ENCODE peak calls at places on chromosomes 13 and 19, in ten cellular contexts. One of them, this sample, is unnamed.

GRCh38 chr13:100382787-100383186 is 205.8 kb downstream of the GGACT start:
- DNase-seq in foreskin fibroblast: no peak
- DNase-seq in testis: no peak
- DNase-seq in kidney: no peak
- DNase-seq in fibroblast of the aortic adventitia: peak
- DNase-seq in IMR-90: peak
- DNase-seq in left ventricle myocardium inferior: no peak
- DNase-seq in tibial nerve: no peak
- DNase-seq in sigmoid colon: no peak
- DNase-seq in GM20000: no peak
- DNase-seq in this sample: no peak

GRCh38 chr13:88937381-88937780 is 1266.2 kb downstream of the SLITRK5 start:
- DNase-seq in foreskin fibroblast: no peak
- DNase-seq in testis: no peak
- DNase-seq in kidney: no peak
- DNase-seq in fibroblast of the aortic adventitia: no peak
- DNase-seq in IMR-90: no peak
- DNase-seq in left ventricle myocardium inferior: no peak
- DNase-seq in tibial nerve: no peak
- DNase-seq in sigmoid colon: no peak
- DNase-seq in GM20000: no peak
- DNase-seq in this sample: no peak

GRCh38 chr13:56755181-56755580 is 385.5 kb upstream of the PRR20A start:
- DNase-seq in foreskin fibroblast: no peak
- DNase-seq in testis: no peak
- DNase-seq in kidney: no peak
- DNase-seq in fibroblast of the aortic adventitia: no peak
- DNase-seq in IMR-90: no peak
- DNase-seq in left ventricle myocardium inferior: no peak
- DNase-seq in tibial nerve: no peak
- DNase-seq in sigmoid colon: no peak
- DNase-seq in GM20000: no peak
- DNase-seq in this sample: no peak

GRCh38 chr13:48783181-48783630 is 129.5 kb downstream of the CYSLTR2 start:
- DNase-seq in foreskin fibroblast: peak
- DNase-seq in testis: peak
- DNase-seq in kidney: peak
- DNase-seq in fibroblast of the aortic adventitia: peak
- DNase-seq in IMR-90: peak
- DNase-seq in left ventricle myocardium inferior: peak
- DNase-seq in tibial nerve: peak
- DNase-seq in sigmoid colon: peak
- DNase-seq in GM20000: no peak
- DNase-seq in this sample: peak

GRCh38 chr13:80359459-80360297 is 18.8 kb upstream of the SPRY2 start:
- DNase-seq in foreskin fibroblast: no peak
- DNase-seq in testis: no peak
- DNase-seq in kidney: no peak
- DNase-seq in fibroblast of the aortic adventitia: peak
- DNase-seq in IMR-90: no peak
- DNase-seq in left ventricle myocardium inferior: no peak
- DNase-seq in tibial nerve: no peak
- DNase-seq in sigmoid colon: no peak
- DNase-seq in GM20000: no peak
- DNase-seq in this sample: no peak

GRCh38 chr13:66128201-66128600 is 1101.9 kb downstream of the PCDH9 start:
- DNase-seq in foreskin fibroblast: no peak
- DNase-seq in testis: no peak
- DNase-seq in kidney: no peak
- DNase-seq in fibroblast of the aortic adventitia: no peak
- DNase-seq in IMR-90: no peak
- DNase-seq in left ventricle myocardium inferior: no peak
- DNase-seq in tibial nerve: no peak
- DNase-seq in sigmoid colon: no peak
- DNase-seq in GM20000: no peak
- DNase-seq in this sample: no peak

GRCh38 chr19:47135156-47135555 is 4.5 kb downstream of the SAE1 start:
- DNase-seq in foreskin fibroblast: no peak
- DNase-seq in testis: no peak
- DNase-seq in kidney: no peak
- DNase-seq in fibroblast of the aortic adventitia: no peak
- DNase-seq in IMR-90: no peak
- DNase-seq in left ventricle myocardium inferior: no peak
- DNase-seq in tibial nerve: no peak
- DNase-seq in sigmoid colon: no peak
- DNase-seq in GM20000: no peak
- DNase-seq in this sample: no peak

GRCh38 chr13:25992076-25992475 is 59.7 kb downstream of the SHISA2 start:
- DNase-seq in foreskin fibroblast: no peak
- DNase-seq in testis: no peak
- DNase-seq in kidney: no peak
- DNase-seq in fibroblast of the aortic adventitia: no peak
- DNase-seq in IMR-90: no peak
- DNase-seq in left ventricle myocardium inferior: no peak
- DNase-seq in tibial nerve: no peak
- DNase-seq in sigmoid colon: no peak
- DNase-seq in GM20000: no peak
- DNase-seq in this sample: no peak

GRCh38 chr13:33441015-33441414 is 155.5 kb upstream of the STARD13 start:
- DNase-seq in foreskin fibroblast: peak
- DNase-seq in testis: no peak
- DNase-seq in kidney: no peak
- DNase-seq in fibroblast of the aortic adventitia: peak
- DNase-seq in IMR-90: peak
- DNase-seq in left ventricle myocardium inferior: no peak
- DNase-seq in tibial nerve: peak
- DNase-seq in sigmoid colon: no peak
- DNase-seq in GM20000: no peak
- DNase-seq in this sample: peak

GRCh38 chr19:39390460-39390758 is 497 bp downstream of the PAF1 start:
- DNase-seq in foreskin fibroblast: no peak
- DNase-seq in testis: peak
- DNase-seq in kidney: no peak
- DNase-seq in fibroblast of the aortic adventitia: no peak
- DNase-seq in IMR-90: no peak
- DNase-seq in left ventricle myocardium inferior: no peak
- DNase-seq in tibial nerve: no peak
- DNase-seq in sigmoid colon: peak
- DNase-seq in GM20000: no peak
- DNase-seq in this sample: no peak

GRCh38 chr19:17076539-17076919 is 952 bp downstream of the MYO9B start:
- DNase-seq in foreskin fibroblast: no peak
- DNase-seq in testis: no peak
- DNase-seq in kidney: no peak
- DNase-seq in fibroblast of the aortic adventitia: no peak
- DNase-seq in IMR-90: no peak
- DNase-seq in left ventricle myocardium inferior: no peak
- DNase-seq in tibial nerve: no peak
- DNase-seq in sigmoid colon: no peak
- DNase-seq in GM20000: peak
- DNase-seq in this sample: no peak

GRCh38 chr19:5585461-5586299 is 17.9 kb upstream of the TINCR start:
- DNase-seq in foreskin fibroblast: no peak
- DNase-seq in testis: peak
- DNase-seq in kidney: peak
- DNase-seq in fibroblast of the aortic adventitia: no peak
- DNase-seq in IMR-90: no peak
- DNase-seq in left ventricle myocardium inferior: no peak
- DNase-seq in tibial nerve: no peak
- DNase-seq in sigmoid colon: no peak
- DNase-seq in GM20000: peak
- DNase-seq in this sample: no peak

GRCh38 chr13:111213964-111214726 is 99.0 kb downstream of the ARHGEF7 start:
- DNase-seq in foreskin fibroblast: no peak
- DNase-seq in testis: no peak
- DNase-seq in kidney: peak
- DNase-seq in fibroblast of the aortic adventitia: no peak
- DNase-seq in IMR-90: no peak
- DNase-seq in left ventricle myocardium inferior: no peak
- DNase-seq in tibial nerve: peak
- DNase-seq in sigmoid colon: no peak
- DNase-seq in GM20000: no peak
- DNase-seq in this sample: no peak

GRCh38 chr19:34178276-34178614 is 5.9 kb downstream of the LSM14A start:
- DNase-seq in foreskin fibroblast: no peak
- DNase-seq in testis: no peak
- DNase-seq in kidney: no peak
- DNase-seq in fibroblast of the aortic adventitia: no peak
- DNase-seq in IMR-90: no peak
- DNase-seq in left ventricle myocardium inferior: no peak
- DNase-seq in tibial nerve: no peak
- DNase-seq in sigmoid colon: no peak
- DNase-seq in GM20000: no peak
- DNase-seq in this sample: no peak

DNA sequence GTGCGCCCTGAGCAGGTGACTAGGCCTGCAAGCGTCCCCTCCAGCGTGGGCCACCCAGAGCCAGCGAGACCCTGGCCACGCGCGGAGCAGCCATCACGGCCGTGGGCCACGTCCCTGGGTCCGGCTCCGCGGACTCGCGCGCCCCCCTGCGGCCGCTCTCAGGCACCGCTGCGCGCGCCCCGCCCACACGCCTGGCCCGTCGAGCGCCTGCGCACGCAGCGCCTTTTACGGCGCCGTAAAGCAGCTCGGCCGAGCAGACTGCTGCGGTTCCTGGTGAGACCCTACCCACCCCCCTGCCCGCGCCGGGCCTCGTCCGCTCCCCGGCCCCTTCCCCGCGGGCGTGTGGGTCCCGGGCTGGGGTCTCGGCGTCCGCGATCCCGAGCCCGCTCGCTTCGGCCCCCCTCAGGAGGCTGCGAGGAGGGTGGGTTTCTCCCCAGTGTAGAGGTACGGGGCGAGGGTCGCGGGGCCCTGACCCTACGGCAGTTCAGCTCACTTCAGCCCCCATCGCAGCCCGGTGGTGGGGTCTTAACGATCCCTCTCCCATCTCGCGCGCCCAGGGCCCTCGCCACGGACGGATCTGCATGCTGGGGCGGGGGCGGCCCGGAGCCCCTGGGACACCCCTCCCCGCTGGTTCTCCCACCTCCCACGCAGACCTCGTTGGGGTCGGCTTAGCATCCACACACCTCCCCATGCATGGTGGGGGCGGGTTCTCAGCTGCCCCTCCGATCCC is at the start of gene TRAPPC5:
- DNase-seq in foreskin fibroblast: peak
- DNase-seq in testis: peak
- DNase-seq in kidney: peak
- DNase-seq in fibroblast of the aortic adventitia: peak
- DNase-seq in IMR-90: peak
- DNase-seq in left ventricle myocardium inferior: peak
- DNase-seq in tibial nerve: peak
- DNase-seq in sigmoid colon: peak
- DNase-seq in GM20000: peak
- DNase-seq in this sample: peak
- TF ChIP-seq CTCF in foreskin fibroblast: peak
- TF ChIP-seq CTCF in testis: peak
- TF ChIP-seq CTCF in kidney: peak
- TF ChIP-seq CTCF in fibroblast of the aortic adventitia: peak
- TF ChIP-seq CTCF in IMR-90: peak
- TF ChIP-seq CTCF in left ventricle myocardium inferior: peak
- TF ChIP-seq CTCF in tibial nerve: peak
- TF ChIP-seq CTCF in sigmoid colon: peak
- TF ChIP-seq CTCF in GM20000: peak
- TF ChIP-seq CTCF in this sample: peak

GRCh38 chr13:97359181-97360057 is 74.5 kb upstream of the RAP2A start:
- DNase-seq in foreskin fibroblast: peak
- DNase-seq in testis: peak
- DNase-seq in kidney: no peak
- DNase-seq in fibroblast of the aortic adventitia: peak
- DNase-seq in IMR-90: peak
- DNase-seq in left ventricle myocardium inferior: no peak
- DNase-seq in tibial nerve: peak
- DNase-seq in sigmoid colon: peak
- DNase-seq in GM20000: peak
- DNase-seq in this sample: peak
- TF ChIP-seq CTCF in foreskin fibroblast: peak
- TF ChIP-seq CTCF in testis: peak
- TF ChIP-seq CTCF in kidney: peak
- TF ChIP-seq CTCF in fibroblast of the aortic adventitia: peak
- TF ChIP-seq CTCF in IMR-90: peak
- TF ChIP-seq CTCF in left ventricle myocardium inferior: peak
- TF ChIP-seq CTCF in tibial nerve: peak
- TF ChIP-seq CTCF in sigmoid colon: peak
- TF ChIP-seq CTCF in GM20000: peak
- TF ChIP-seq CTCF in this sample: peak

DNA sequence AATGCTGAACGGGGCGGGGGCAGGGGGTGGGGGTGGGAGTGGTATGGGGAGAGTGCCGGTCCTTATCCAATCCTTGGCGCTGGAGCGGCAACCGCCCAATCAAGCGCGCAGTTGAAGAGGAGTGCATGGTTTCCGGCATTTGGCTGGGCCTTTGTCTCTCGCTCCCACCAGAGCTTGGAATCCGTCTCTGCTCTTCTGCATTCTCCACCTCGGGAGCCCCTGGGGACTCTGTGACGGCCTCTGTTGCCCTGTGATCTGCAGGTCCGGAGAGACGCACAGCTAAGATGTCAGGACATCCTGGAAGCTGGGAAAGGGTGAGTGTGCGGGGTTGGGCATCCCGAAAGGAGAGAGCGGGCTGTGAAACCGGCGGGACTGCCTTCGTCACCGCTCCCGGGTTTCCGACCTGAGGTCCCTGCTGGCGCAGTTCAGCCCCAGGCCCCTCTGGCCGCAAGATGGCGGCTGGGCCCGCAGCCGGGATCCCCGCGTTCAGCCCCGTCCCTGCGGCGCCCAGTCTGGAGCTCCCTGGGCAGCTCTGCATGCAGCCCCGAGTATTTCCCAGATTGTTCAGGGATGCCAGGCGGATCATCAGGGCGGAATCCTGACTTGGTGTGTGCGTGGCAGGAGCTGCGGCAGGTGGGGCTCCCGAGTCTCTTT is 53.6 kb upstream of the ZNF254 start:
- DNase-seq in foreskin fibroblast: peak
- DNase-seq in testis: peak
- DNase-seq in kidney: peak
- DNase-seq in fibroblast of the aortic adventitia: peak
- DNase-seq in IMR-90: peak
- DNase-seq in left ventricle myocardium inferior: peak
- DNase-seq in tibial nerve: peak
- DNase-seq in sigmoid colon: peak
- DNase-seq in GM20000: peak
- DNase-seq in this sample: peak
- TF ChIP-seq CTCF in foreskin fibroblast: no peak
- TF ChIP-seq CTCF in testis: no peak
- TF ChIP-seq CTCF in kidney: no peak
- TF ChIP-seq CTCF in fibroblast of the aortic adventitia: no peak
- TF ChIP-seq CTCF in IMR-90: peak
- TF ChIP-seq CTCF in left ventricle myocardium inferior: peak
- TF ChIP-seq CTCF in tibial nerve: no peak
- TF ChIP-seq CTCF in sigmoid colon: no peak
- TF ChIP-seq CTCF in GM20000: no peak
- TF ChIP-seq CTCF in this sample: peak

DNA sequence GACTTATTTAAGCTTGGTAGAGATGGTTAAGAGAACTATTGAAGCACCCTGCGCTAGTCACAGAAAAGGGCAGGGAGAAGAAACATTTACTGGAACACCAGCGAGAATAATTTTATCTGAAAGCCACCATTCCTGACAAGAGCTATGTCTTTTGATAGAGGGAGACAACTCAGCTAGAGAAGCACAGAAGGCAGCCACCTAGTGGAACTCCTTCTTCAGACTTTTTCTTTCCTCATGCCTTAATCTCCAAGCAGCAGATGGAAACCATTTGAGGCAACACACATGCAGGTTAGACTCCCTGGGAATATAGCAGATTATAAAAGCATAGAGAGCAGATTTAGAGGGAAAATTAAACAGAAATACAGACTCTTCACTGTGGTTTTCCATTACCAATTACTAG is 813.4 kb downstream of the SLITRK6 start:
- DNase-seq in foreskin fibroblast: no peak
- DNase-seq in testis: no peak
- DNase-seq in kidney: no peak
- DNase-seq in fibroblast of the aortic adventitia: no peak
- DNase-seq in IMR-90: no peak
- DNase-seq in left ventricle myocardium inferior: no peak
- DNase-seq in tibial nerve: no peak
- DNase-seq in sigmoid colon: no peak
- DNase-seq in GM20000: no peak
- DNase-seq in this sample: no peak
- TF ChIP-seq CTCF in foreskin fibroblast: no peak
- TF ChIP-seq CTCF in testis: no peak
- TF ChIP-seq CTCF in kidney: no peak
- TF ChIP-seq CTCF in fibroblast of the aortic adventitia: no peak
- TF ChIP-seq CTCF in IMR-90: no peak
- TF ChIP-seq CTCF in left ventricle myocardium inferior: no peak
- TF ChIP-seq CTCF in tibial nerve: no peak
- TF ChIP-seq CTCF in sigmoid colon: no peak
- TF ChIP-seq CTCF in GM20000: no peak
- TF ChIP-seq CTCF in this sample: no peak